ENCODE peak calls at places on chromosomes 13 and 19, in nine cellular contexts. S, D, O, I, N, W, Y, U and A are unnamed samples.

GRCh38 chr19:47495478-47496372 is 11.7 kb upstream of the KPTN start:
- DNase-seq in I (no peak), N (no peak), Y (no peak), S (no peak), O (no peak), D (no peak), W (no peak), U (no peak), A (peak; percentile 15)

GRCh38 chr13:34139660-34140059 is 321.7 kb downstream of the RFC3 start:
- DNase-seq in N (no peak), W (no peak), Y (no peak), S (no peak), D (no peak), U (no peak), O (no peak), I (no peak), A (no peak)

GRCh38 chr19:49506575-49507105 is 5.8 kb upstream of the FCGRT start:
- DNase-seq in D (peak; percentile 83), S (no peak), I (peak; percentile 64), U (no peak), Y (peak; percentile 75), N (no peak), O (no peak), W (peak; percentile 73), A (no peak)

GRCh38 chr13:111977184-111977516 is 89.8 kb upstream of the SOX1 start:
- DNase-seq in Y (no peak), U (no peak), O (no peak), D (no peak), W (no peak), N (no peak), I (no peak), S (no peak), A (no peak)

GRCh38 chr13:32267836-32268439 is 47.2 kb downstream of the ZAR1L start:
- DNase-seq in U (no peak), I (peak; percentile 47), S (no peak), W (no peak), N (no peak), O (no peak), Y (no peak), D (peak; percentile 61), A (no peak)

GRCh38 chr13:101572456-101572855 is 120.0 kb downstream of the ITGBL1 start:
- DNase-seq in D (no peak), I (peak; percentile 15), N (peak; percentile 19), S (no peak), Y (no peak), O (no peak), W (no peak), U (no peak), A (no peak)

GRCh38 chr19:44576843-44577565 is 36.4 kb upstream of the IGSF23 start:
- DNase-seq in I (peak; percentile 43), S (no peak), Y (peak; percentile 81), O (no peak), N (peak; percentile 20), D (peak; percentile 57), U (no peak), W (peak; percentile 57), A (peak; percentile 20)

GRCh38 chr13:102117175-102117830 is 284.5 kb downstream of the FGF14 start:
- DNase-seq in I (no peak), W (no peak), O (no peak), D (no peak), S (no peak), U (no peak), Y (no peak), N (no peak), A (no peak)

GRCh38 chr19:14410054-14410774 is 8.9 kb downstream of the DDX39A start:
- DNase-seq in S (no peak), Y (no peak), I (no peak), D (no peak), O (no peak), W (no peak), N (no peak), U (no peak), A (no peak)

GRCh38 chr19:46515879-46516350 is 20.2 kb upstream of the PNMA8B start:
- DNase-seq in S (no peak), D (no peak), N (peak; percentile 33), O (no peak), W (no peak), Y (peak; percentile 71), U (no peak), I (peak; percentile 31), A (no peak)

GRCh38 chr13:33686772-33687480 is 131.0 kb upstream of the RFC3 start:
- DNase-seq in Y (no peak), U (no peak), W (no peak), S (no peak), D (no peak), N (no peak), I (no peak), O (no peak), A (no peak)

GRCh38 chr19:43814663-43815352 is 12.3 kb upstream of the ZNF283 start:
- DNase-seq in S (no peak), W (no peak), N (no peak), Y (no peak), U (no peak), D (no peak), I (no peak), O (no peak), A (no peak)

GRCh38 chr19:29380581-29380980 is 145.2 kb upstream of the VSTM2B start:
- DNase-seq in N (no peak), W (peak; percentile 15), S (no peak), O (no peak), U (peak; percentile 48), D (no peak), Y (no peak), I (no peak), A (no peak)

DNA sequence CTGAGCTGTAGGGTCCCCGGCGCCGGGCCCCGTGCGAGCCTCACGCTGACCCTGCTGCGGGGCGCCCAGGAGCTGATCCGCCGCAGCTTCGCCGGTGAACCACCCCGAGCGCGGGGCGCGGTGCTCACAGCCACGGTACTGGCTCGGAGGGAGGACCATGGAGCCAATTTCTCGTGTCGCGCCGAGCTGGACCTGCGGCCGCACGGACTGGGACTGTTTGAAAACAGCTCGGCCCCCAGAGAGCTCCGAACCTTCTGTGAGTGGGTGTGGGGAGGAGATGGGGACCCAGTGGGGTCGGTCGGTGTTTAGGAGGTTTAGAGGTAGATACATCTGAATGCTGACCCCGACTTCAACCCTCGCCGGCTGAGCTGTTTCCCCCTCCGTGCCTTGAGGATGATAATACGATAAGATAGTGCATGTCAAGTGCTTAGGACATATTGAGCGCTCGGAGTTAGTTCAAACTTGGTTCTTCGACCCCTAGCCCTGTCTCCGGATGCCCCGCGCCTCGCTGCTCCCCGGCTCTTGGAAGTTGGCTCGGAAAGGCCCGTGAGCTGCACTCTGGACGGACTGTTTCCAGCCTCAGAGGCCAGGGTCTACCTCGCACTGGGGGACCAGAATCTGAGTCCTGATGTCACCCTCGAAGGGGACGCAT is 1.9 kb downstream of the ICAM5 start:
- DNase-seq in S (no peak), W (no peak), Y (no peak), I (no peak), O (no peak), N (peak; percentile 10), U (no peak), D (no peak), A (no peak)
- H3K4me1 ChIP-seq in S (peaks cover 21% of the 10 kb centered on the region), W (peaks cover 49% of the 10 kb centered on the region), Y (peaks cover 16% of the 10 kb centered on the region), I (peaks cover 28% of the 10 kb centered on the region), O (peaks cover 36% of the 10 kb centered on the region), N (peaks cover 21% of the 10 kb centered on the region), U (peaks cover 86% of the 10 kb centered on the region), D (peaks cover 75% of the 10 kb centered on the region), A (peaks cover 41% of the 10 kb centered on the region)

GRCh38 chr19:18023596-18024212 is 15.7 kb downstream of the ARRDC2 start:
- DNase-seq in Y (no peak), S (no peak), W (peak; percentile 71), I (peak; percentile 97), N (no peak), O (peak; percentile 43), D (peak; percentile 78), U (no peak), A (peak; percentile 92)

GRCh38 chr19:18027151-18027550 is 19.2 kb downstream of the ARRDC2 start:
- DNase-seq in U (no peak), D (no peak), O (no peak), W (no peak), S (no peak), N (no peak), Y (no peak), I (no peak), A (no peak)

GRCh38 chr19:18017275-18018083 is 9.5 kb downstream of the ARRDC2 start:
- DNase-seq in U (no peak), O (no peak), Y (no peak), W (no peak), D (no peak), S (no peak), N (no peak), I (peak; percentile 79), A (peak; percentile 34)

GRCh38 chr19:18020212-18021067 is 12.5 kb downstream of the ARRDC2 start:
- DNase-seq in W (peak; percentile 85), I (peak; percentile 82), O (peak; percentile 66), Y (no peak), U (peak; percentile 95), D (peak; percentile 75), S (no peak), N (peak; percentile 49), A (peak; percentile 95)

DNA sequence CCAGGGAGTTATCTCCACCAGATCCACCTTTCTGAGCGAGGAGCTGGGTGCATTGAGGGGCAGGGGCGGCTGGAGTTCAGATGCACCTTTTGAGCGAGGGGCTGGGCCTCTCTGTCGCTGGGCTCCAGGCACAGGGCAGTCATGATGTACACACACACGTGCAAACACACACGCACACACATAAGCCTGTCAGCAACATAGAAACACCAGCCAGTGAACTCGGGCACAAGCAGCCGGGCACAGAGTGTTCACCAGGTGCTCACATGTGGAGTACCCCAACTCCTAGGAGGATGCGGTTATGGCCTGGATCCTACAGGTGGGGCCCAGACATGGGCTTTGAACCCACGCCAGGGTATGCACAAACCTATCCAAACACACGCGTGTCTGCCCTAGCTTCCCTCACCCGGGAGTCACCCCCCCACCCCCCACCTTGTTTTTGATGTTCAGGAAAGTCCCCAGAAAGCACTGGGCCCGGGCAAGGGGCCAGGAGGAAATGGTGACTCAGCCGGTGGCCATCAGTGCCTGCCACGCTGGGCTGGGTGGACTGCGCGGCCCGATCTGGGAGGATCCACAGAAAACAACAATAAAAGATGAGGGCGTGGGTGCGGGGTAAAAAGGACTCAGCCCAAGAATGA is 13.3 kb downstream of the ARRDC2 start:
- DNase-seq in W (peak; percentile 83), I (peak; percentile 97), S (no peak), D (peak; percentile 78), N (peak; percentile 88), U (peak; percentile 94), O (peak; percentile 71), Y (peak; percentile 65), A (peak; percentile 93)
- TF ChIP-seq POLR2A in W (no peak), I (no peak), S (no peak), D (no peak), N (peak; percentile 18), U (no peak), O (no peak), Y (no peak), A (no peak)

GRCh38 chr19:58107778-58108545 is 9.9 kb upstream of the ZSCAN18 start:
- DNase-seq in Y (no peak), W (no peak), U (no peak), I (no peak), N (no peak), O (no peak), D (no peak), S (no peak), A (no peak)
- H3K9me3 ChIP-seq in Y (peaks cover 88% of the 10 kb centered on the region), W (peaks cover 3% of the 10 kb centered on the region), U (peaks cover 52% of the 10 kb centered on the region), I (no peaks in the 10 kb centered on the region), N (peaks cover 63% of the 10 kb centered on the region), O (peaks cover 28% of the 10 kb centered on the region), D (peaks cover 84% of the 10 kb centered on the region), S (peaks cover 45% of the 10 kb centered on the region), A (peaks cover 15% of the 10 kb centered on the region)

DNA sequence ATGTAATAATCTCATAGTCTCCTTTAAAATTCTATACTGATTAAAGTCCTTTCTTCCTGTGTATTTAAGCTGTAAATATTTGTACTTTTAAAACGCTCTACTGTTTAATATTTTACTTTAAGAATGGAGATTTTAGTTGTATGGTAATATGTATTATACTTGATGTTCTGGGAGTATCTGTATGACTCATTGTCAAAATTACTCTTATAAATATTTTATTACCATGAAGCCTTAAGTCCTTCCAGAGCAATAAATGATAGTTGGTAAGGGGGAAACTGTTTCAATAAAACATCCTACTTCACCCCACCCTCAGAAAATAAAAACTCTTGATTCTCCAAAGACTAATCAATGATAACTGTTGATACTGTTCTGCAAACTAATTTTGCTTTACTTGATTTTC is 6.4 kb downstream of the PCDH9 start:
- DNase-seq in O (no peak), N (peak; percentile 32), I (no peak), W (no peak), D (no peak), S (no peak), Y (no peak), U (no peak), A (no peak)
- H3K4me1 ChIP-seq in O (no peaks in the 10 kb centered on the region), N (peaks cover 2% of the 10 kb centered on the region), I (peaks cover 13% of the 10 kb centered on the region), W (no peaks in the 10 kb centered on the region), D (no peaks in the 10 kb centered on the region), S (no peaks in the 10 kb centered on the region), Y (peaks cover 55% of the 10 kb centered on the region), U (peaks cover under 1% of the 10 kb centered on the region), A (no peaks in the 10 kb centered on the region)